ENCODE peak calls at places on chromosome 16, in nine cellular contexts. L is fibroblast of the aortic adventitia, T is OCI-LY7, B is activated T-cell treated with anti-CD3 and anti-CD28 coated beads for 1 hour, I is lung, M is right cardiac atrium, O is SJSA1, R is anterior cingulate cortex, Y is HFFc6. S is an unnamed sample.
A peak's percentile ranks its signal among the peaks of the same experiment; 100 is the strongest.

GRCh38 chr16:30605148-30605547 is 5.0 kb downstream of the ZNF689 start:
- DNase-seq in L (no peak), T (no peak), B (no peak), I (no peak), M (peak; percentile 41), O (no peak), R (no peak), Y (no peak), S (no peak)

GRCh38 chr16:86901483-86901882 is 323.1 kb downstream of the FOXL1 start:
- DNase-seq in L (peak; percentile 52), T (no peak), B (no peak), I (no peak), M (no peak), O (no peak), R (no peak), Y (no peak), S (no peak)

GRCh38 chr16:85563515-85564276 is 49.4 kb upstream of the GSE1 start:
- DNase-seq in L (no peak), T (no peak), B (no peak), I (peak; percentile 76), M (peak; percentile 89), O (no peak), R (no peak), Y (no peak), S (peak; percentile 90)

GRCh38 chr16:4517812-4518211 is 20.8 kb downstream of the CDIP1 start:
- DNase-seq in L (peak; percentile 32), T (peak; percentile 49), B (no peak), I (no peak), M (no peak), O (no peak), R (no peak), Y (no peak), S (no peak)

GRCh38 chr16:7440886-7441400 is 108.3 kb downstream of the RBFOX1 start:
- DNase-seq in L (no peak), T (no peak), B (no peak), I (no peak), M (no peak), O (no peak), R (no peak), Y (no peak), S (no peak)

GRCh38 chr16:20966746-20967145 is 66.2 kb downstream of the LYRM1 start:
- DNase-seq in L (no peak), T (no peak), B (no peak), I (no peak), M (no peak), O (no peak), R (no peak), Y (no peak), S (no peak)

GRCh38 chr16:85136213-85136704 is 24.0 kb upstream of the CIBAR2 start:
- DNase-seq in L (no peak), T (peak; percentile 34), B (no peak), I (no peak), M (no peak), O (no peak), R (no peak), Y (no peak), S (peak; percentile 81)

GRCh38 chr16:84898447-84898846 is 78.7 kb downstream of the CRISPLD2 start:
- DNase-seq in L (no peak), T (no peak), B (no peak), I (no peak), M (no peak), O (no peak), R (no peak), Y (no peak), S (no peak)

GRCh38 chr16:85983606-85984005 is 84.6 kb downstream of the IRF8 start:
- DNase-seq in L (no peak), T (no peak), B (no peak), I (no peak), M (no peak), O (no peak), R (no peak), Y (no peak), S (peak; percentile 74)

GRCh38 chr16:76639685-76640289 is 362.6 kb downstream of the CNTNAP4 start:
- DNase-seq in L (peak; percentile 7), T (peak; percentile 12), B (no peak), I (no peak), M (no peak), O (peak; percentile 3), R (no peak), Y (no peak), S (no peak)

GRCh38 chr16:80804451-80805383 is at the start of gene CDYL2:
- DNase-seq in L (no peak), T (peak; percentile 53), B (peak; percentile 30), I (peak; percentile 29), M (peak; percentile 55), O (no peak), R (no peak), Y (no peak), S (peak; percentile 75)

GRCh38 chr16:83205896-83206295 is 579.1 kb downstream of the CDH13 start:
- DNase-seq in L (no peak), T (no peak), B (no peak), I (no peak), M (no peak), O (no peak), R (no peak), Y (no peak), S (no peak)

GRCh38 chr16:84647830-84648594 is at the start of gene KLHL36:
- DNase-seq in L (no peak), T (peak; percentile 67), B (peak; percentile 62), I (peak; percentile 46), M (peak; percentile 69), O (peak; percentile 49), R (peak; percentile 26), Y (no peak), S (peak; percentile 90)

GRCh38 chr16:27717726-27718125 is 167.8 kb downstream of the KATNIP start:
- DNase-seq in L (no peak), T (no peak), B (no peak), I (no peak), M (no peak), O (no peak), R (no peak), Y (no peak), S (no peak)

GRCh38 chr16:4313563-4314531 is 2.0 kb upstream of the GLIS2 start:
- DNase-seq in L (peak; percentile 31), T (peak; percentile 40), B (no peak), I (peak; percentile 76), M (peak; percentile 51), O (no peak), R (no peak), Y (no peak), S (no peak)

GRCh38 chr16:17225551-17225950 is 245.2 kb downstream of the XYLT1 start:
- DNase-seq in L (peak; percentile 47), T (no peak), B (no peak), I (no peak), M (no peak), O (no peak), R (no peak), Y (no peak), S (no peak)